ENCODE peak calls at places on chromosome 2, in five cellular contexts. One of them, this sample, is unnamed.

GRCh38 chr2:171703574-171704347 is 16.5 kb downstream of the DYNC1I2 start:
- DNase-seq in fibroblast of lung: peak
- DNase-seq in left kidney: peak
- DNase-seq in HT1080: peak
- DNase-seq in RWPE1: peak
- DNase-seq in this sample: no peak

GRCh38 chr2:167749641-167750040 is 497.8 kb downstream of the STK39 start:
- DNase-seq in fibroblast of lung: peak
- DNase-seq in left kidney: no peak
- DNase-seq in HT1080: no peak
- DNase-seq in RWPE1: no peak
- DNase-seq in this sample: no peak

GRCh38 chr2:63977904-63978303 is 41.3 kb downstream of the VPS54 start:
- DNase-seq in left kidney: peak
- DNase-seq in HT1080: no peak
- DNase-seq in fibroblast of lung: no peak
- DNase-seq in RWPE1: no peak
- DNase-seq in this sample: no peak

GRCh38 chr2:47069628-47070154 is 85.4 kb downstream of the STPG4 start:
- DNase-seq in left kidney: peak
- DNase-seq in fibroblast of lung: peak
- DNase-seq in RWPE1: peak
- DNase-seq in HT1080: peak
- DNase-seq in this sample: peak

GRCh38 chr2:77629529-77629928 is 107.4 kb upstream of the LRRTM4 start:
- DNase-seq in fibroblast of lung: no peak
- DNase-seq in HT1080: no peak
- DNase-seq in RWPE1: no peak
- DNase-seq in left kidney: no peak
- DNase-seq in this sample: no peak

GRCh38 chr2:161990741-161991140 is 83.3 kb downstream of the DPP4 start:
- DNase-seq in fibroblast of lung: peak
- DNase-seq in HT1080: peak
- DNase-seq in left kidney: no peak
- DNase-seq in RWPE1: peak
- DNase-seq in this sample: peak

GRCh38 chr2:28326873-28327495 is 65.7 kb upstream of the FOSL2 start:
- DNase-seq in HT1080: no peak
- DNase-seq in left kidney: no peak
- DNase-seq in RWPE1: no peak
- DNase-seq in fibroblast of lung: peak
- DNase-seq in this sample: no peak

GRCh38 chr2:133948610-133949290 is 305.1 kb upstream of the MGAT5 start:
- DNase-seq in HT1080: no peak
- DNase-seq in fibroblast of lung: no peak
- DNase-seq in left kidney: no peak
- DNase-seq in RWPE1: no peak
- DNase-seq in this sample: no peak

GRCh38 chr2:98805412-98806265 is 74.7 kb upstream of the MGAT4A start:
- DNase-seq in HT1080: peak
- DNase-seq in fibroblast of lung: peak
- DNase-seq in left kidney: peak
- DNase-seq in RWPE1: peak
- DNase-seq in this sample: no peak

GRCh38 chr2:47082976-47083375 is 72.1 kb downstream of the STPG4 start:
- DNase-seq in HT1080: no peak
- DNase-seq in fibroblast of lung: no peak
- DNase-seq in RWPE1: no peak
- DNase-seq in left kidney: no peak
- DNase-seq in this sample: no peak

This sample was measured in hepatic stellate cell.